ENCODE peak calls at places on chromosomes 6 and 20, in four cellular contexts. K is HT1080; W is NCI-H446 treated with DMSO at 0.1 percent for 48 hours; A is CD8-positive, alpha-beta T cell. R is an unnamed sample.
A peak's percentile ranks its signal among the peaks of the same experiment; 100 is the strongest.

GRCh38 chr20:62143118-62143975 is at the start of the genes PSMA7 and SS18L1:
- DNase-seq in A (peak; percentile 93), K (peak; percentile 78), W (peak; percentile 68), R (peak; percentile 91)

GRCh38 chr6:150099953-150100352 is 31.0 kb upstream of the ULBP3 start:
- DNase-seq in A (no peak), W (no peak), K (no peak), R (no peak)

GRCh38 chr6:37972994-37973757 is 153.6 kb downstream of the ZFAND3 start:
- DNase-seq in K (no peak), A (no peak), W (no peak), R (no peak)

GRCh38 chr20:41444821-41445220 is 78.2 kb upstream of the EMILIN3 start:
- DNase-seq in W (no peak), K (no peak), A (no peak), R (no peak)

GRCh38 chr20:42901689-42902518 is 287.8 kb downstream of the PTPRT start:
- DNase-seq in W (no peak), A (no peak), K (no peak), R (no peak)

GRCh38 chr6:81812416-81812815 is 59.9 kb upstream of the TENT5A start:
- DNase-seq in A (no peak), K (no peak), W (no peak), R (no peak)

GRCh38 chr6:36118550-36119107 is 11.7 kb upstream of the MAPK13 start:
- DNase-seq in A (peak; percentile 78), K (peak; percentile 31), W (no peak), R (peak; percentile 45)

GRCh38 chr6:56714982-56715456 is 72.3 kb upstream of the DST start:
- DNase-seq in W (peak; percentile 74), K (peak; percentile 98), A (no peak), R (peak; percentile 60)

GRCh38 chr20:47453167-47453782 is 48.4 kb upstream of the NCOA3 start:
- DNase-seq in W (no peak), A (no peak), K (peak; percentile 96), R (peak; percentile 83)

R was measured in RKO.